ENCODE peak calls at places on chromosomes 6 and 20, in six cellular contexts. One of them, this sample, is unnamed.

GRCh38 chr6:18260448-18261106 is 3.8 kb downstream of the DEK start:
- DNase-seq in K562: no peak
- DNase-seq in GM12878: peak
- DNase-seq in A549: no peak
- DNase-seq in HepG2: peak
- DNase-seq in IMR-90: peak
- DNase-seq in this sample: no peak

GRCh38 chr20:56299362-56299761 is 50.8 kb downstream of the MC3R start:
- DNase-seq in IMR-90: no peak
- DNase-seq in A549: no peak
- DNase-seq in HepG2: no peak
- DNase-seq in K562: peak
- DNase-seq in GM12878: no peak
- DNase-seq in this sample: no peak

GRCh38 chr6:90446164-90446563 is 140.7 kb downstream of the MAP3K7 start:
- DNase-seq in K562: no peak
- DNase-seq in IMR-90: peak
- DNase-seq in HepG2: no peak
- DNase-seq in A549: no peak
- DNase-seq in GM12878: no peak
- DNase-seq in this sample: no peak

GRCh38 chr6:131331146-131331545 is 195.9 kb downstream of the AKAP7 start:
- DNase-seq in K562: no peak
- DNase-seq in HepG2: no peak
- DNase-seq in GM12878: no peak
- DNase-seq in IMR-90: no peak
- DNase-seq in A549: no peak
- DNase-seq in this sample: no peak

GRCh38 chr6:110859335-110859792 is 15.2 kb upstream of the AMD1 start:
- DNase-seq in HepG2: no peak
- DNase-seq in K562: no peak
- DNase-seq in IMR-90: no peak
- DNase-seq in GM12878: no peak
- DNase-seq in A549: no peak
- DNase-seq in this sample: no peak

GRCh38 chr20:56903421-56903820 is 274.3 kb downstream of the TFAP2C start:
- DNase-seq in IMR-90: no peak
- DNase-seq in GM12878: no peak
- DNase-seq in HepG2: no peak
- DNase-seq in A549: no peak
- DNase-seq in K562: no peak
- DNase-seq in this sample: no peak

GRCh38 chr20:48725589-48725991 is 102.2 kb downstream of the PREX1 start:
- DNase-seq in A549: peak
- DNase-seq in IMR-90: peak
- DNase-seq in HepG2: no peak
- DNase-seq in K562: peak
- DNase-seq in GM12878: no peak
- DNase-seq in this sample: no peak

GRCh38 chr20:46293084-46293483 is 15.2 kb downstream of the CDH22 start:
- DNase-seq in GM12878: no peak
- DNase-seq in HepG2: peak
- DNase-seq in A549: peak
- DNase-seq in IMR-90: peak
- DNase-seq in K562: peak
- DNase-seq in this sample: peak

GRCh38 chr6:7391244-7391643 is 1.6 kb downstream of the RIOK1 start:
- DNase-seq in IMR-90: no peak
- DNase-seq in A549: no peak
- DNase-seq in HepG2: no peak
- DNase-seq in K562: no peak
- DNase-seq in GM12878: no peak
- DNase-seq in this sample: no peak

GRCh38 chr6:84779380-84779779 is 15.0 kb upstream of the TBX18 start:
- DNase-seq in HepG2: no peak
- DNase-seq in GM12878: no peak
- DNase-seq in K562: no peak
- DNase-seq in A549: no peak
- DNase-seq in IMR-90: no peak
- DNase-seq in this sample: no peak

GRCh38 chr6:82365011-82365751 is 1.6 kb downstream of the TPBG start:
- DNase-seq in K562: no peak
- DNase-seq in HepG2: no peak
- DNase-seq in IMR-90: peak
- DNase-seq in GM12878: no peak
- DNase-seq in A549: peak
- DNase-seq in this sample: peak

GRCh38 chr20:37406010-37406998 is 60.4 kb downstream of the SRC start:
- DNase-seq in K562: peak
- DNase-seq in GM12878: no peak
- DNase-seq in HepG2: no peak
- DNase-seq in IMR-90: peak
- DNase-seq in A549: peak
- DNase-seq in this sample: peak

GRCh38 chr6:71533939-71534379 is 245.3 kb downstream of the OGFRL1 start:
- DNase-seq in IMR-90: peak
- DNase-seq in GM12878: no peak
- DNase-seq in A549: peak
- DNase-seq in K562: peak
- DNase-seq in HepG2: peak
- DNase-seq in this sample: no peak

GRCh38 chr20:13422637-13423036 is 201.6 kb downstream of the ISM1 start:
- DNase-seq in A549: no peak
- DNase-seq in IMR-90: peak
- DNase-seq in HepG2: peak
- DNase-seq in K562: no peak
- DNase-seq in GM12878: no peak
- DNase-seq in this sample: no peak

GRCh38 chr6:81842254-81842653 is 89.8 kb upstream of the TENT5A start:
- DNase-seq in HepG2: peak
- DNase-seq in A549: no peak
- DNase-seq in GM12878: no peak
- DNase-seq in IMR-90: no peak
- DNase-seq in K562: no peak
- DNase-seq in this sample: no peak

GRCh38 chr6:31113861-31114539 is 600 bp upstream of the PSORS1C1 start:
- DNase-seq in K562: no peak
- DNase-seq in HepG2: no peak
- DNase-seq in GM12878: no peak
- DNase-seq in IMR-90: peak
- DNase-seq in A549: no peak
- DNase-seq in this sample: no peak

DNA sequence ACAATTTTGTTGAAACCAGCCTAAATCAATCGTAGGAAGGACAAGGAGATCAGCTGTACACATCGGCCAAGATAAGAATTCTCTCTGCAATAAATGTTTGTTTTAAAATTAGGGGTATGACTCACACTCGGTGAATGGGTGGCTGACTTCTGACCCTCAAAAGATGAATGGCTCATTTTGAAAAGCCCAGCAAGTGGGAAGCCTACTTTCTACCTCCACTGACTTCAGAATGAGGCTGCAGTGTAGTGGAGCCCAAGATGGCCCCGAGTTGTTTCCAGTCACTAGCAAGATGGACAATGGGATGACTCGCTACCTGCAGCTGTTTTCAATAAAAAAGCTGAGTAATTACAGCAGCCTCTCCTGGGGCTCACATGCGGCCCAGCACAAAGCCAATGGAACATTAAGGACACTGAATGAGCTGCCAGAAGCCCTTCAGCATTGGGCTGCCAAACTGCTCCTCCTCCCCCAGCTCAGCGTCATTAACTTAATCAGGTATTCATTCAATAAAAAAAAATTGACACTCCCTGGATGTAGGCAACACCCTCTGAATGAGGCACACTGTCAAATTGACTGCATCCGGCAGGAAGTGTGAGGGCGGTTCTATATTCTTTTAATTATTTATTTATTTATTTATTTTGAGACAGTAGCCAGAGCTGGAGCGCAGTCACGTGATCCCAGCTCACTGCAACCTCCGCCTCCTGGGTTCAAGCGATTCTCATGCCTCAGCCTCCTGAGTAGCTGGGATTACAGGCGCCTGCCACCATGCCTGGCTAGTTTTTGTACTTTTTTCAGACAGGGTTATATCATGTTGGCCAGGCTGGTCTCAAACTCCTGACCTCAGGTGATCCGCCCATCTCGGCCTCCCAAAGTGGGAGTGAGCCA is 107.3 kb downstream of the GMPR start:
- DNase-seq in HepG2: peak
- DNase-seq in K562: peak
- DNase-seq in A549: peak
- DNase-seq in IMR-90: peak
- DNase-seq in GM12878: no peak
- DNase-seq in this sample: no peak
- TF ChIP-seq BHLHE40 in HepG2: no peak
- TF ChIP-seq BHLHE40 in K562: no peak
- TF ChIP-seq BHLHE40 in A549: no peak
- TF ChIP-seq BHLHE40 in IMR-90: no peak
- TF ChIP-seq BHLHE40 in GM12878: no peak
- TF ChIP-seq BHLHE40 in this sample: no peak

DNA sequence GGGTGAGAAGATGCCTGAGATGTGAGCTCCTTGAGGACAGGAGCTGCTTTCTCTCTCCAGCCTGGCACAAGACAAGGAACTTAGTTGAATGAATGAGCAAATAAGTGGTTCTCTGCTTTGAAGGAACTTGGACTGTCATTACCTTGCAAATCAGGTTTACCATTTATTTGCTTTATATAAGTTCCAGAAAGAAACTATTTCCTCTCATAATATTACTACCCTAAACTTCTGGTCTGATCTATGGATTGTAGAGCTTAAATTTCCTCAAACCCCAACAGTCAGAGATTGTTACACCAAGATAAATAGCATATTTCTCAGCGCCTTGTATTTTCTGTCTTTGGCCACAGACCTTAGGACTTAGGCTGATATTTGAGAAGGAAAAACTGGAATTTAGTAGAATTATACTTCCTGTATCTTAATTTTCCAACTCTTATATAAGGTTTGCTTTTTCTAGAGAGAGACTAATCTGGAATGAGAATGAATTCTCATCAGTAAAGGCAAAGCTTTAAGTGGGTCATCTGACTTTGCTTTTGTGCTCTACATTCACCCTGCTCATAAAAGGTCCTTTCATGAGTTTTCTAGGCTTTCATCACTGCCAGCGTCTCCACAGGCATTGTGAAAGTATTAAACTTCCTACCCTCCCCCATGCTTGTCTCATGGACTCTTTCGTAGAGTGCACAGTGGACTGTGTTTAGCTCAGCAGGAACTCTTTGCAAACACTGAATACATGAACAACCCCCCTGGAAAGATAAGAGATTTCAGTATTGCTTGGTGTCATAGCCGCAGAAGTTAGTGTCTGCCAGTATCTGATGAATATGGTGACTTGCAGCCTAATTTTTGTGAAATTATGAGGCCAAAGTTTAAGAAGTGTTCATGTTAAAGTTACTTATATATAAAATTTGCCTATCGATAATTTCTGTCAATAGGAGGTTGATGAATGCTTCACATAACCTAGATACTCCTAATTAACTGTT is 74.0 kb downstream of the PTPRA start:
- DNase-seq in A549: no peak
- DNase-seq in GM12878: no peak
- DNase-seq in IMR-90: peak
- DNase-seq in HepG2: peak
- DNase-seq in K562: peak
- DNase-seq in this sample: peak
- TF ChIP-seq BHLHE40 in A549: no peak
- TF ChIP-seq BHLHE40 in GM12878: no peak
- TF ChIP-seq BHLHE40 in IMR-90: no peak
- TF ChIP-seq BHLHE40 in HepG2: no peak
- TF ChIP-seq BHLHE40 in K562: no peak
- TF ChIP-seq BHLHE40 in this sample: no peak

GRCh38 chr6:5403076-5403475 is 141.8 kb downstream of the FARS2 start:
- DNase-seq in IMR-90: no peak
- DNase-seq in K562: no peak
- DNase-seq in GM12878: no peak
- DNase-seq in A549: no peak
- DNase-seq in HepG2: no peak
- DNase-seq in this sample: no peak

GRCh38 chr6:5398530-5398929 is 137.2 kb downstream of the FARS2 start:
- DNase-seq in A549: peak
- DNase-seq in GM12878: no peak
- DNase-seq in HepG2: peak
- DNase-seq in K562: peak
- DNase-seq in IMR-90: peak
- DNase-seq in this sample: peak

GRCh38 chr6:5399391-5399790 is 138.1 kb downstream of the FARS2 start:
- DNase-seq in K562: no peak
- DNase-seq in IMR-90: no peak
- DNase-seq in A549: no peak
- DNase-seq in HepG2: no peak
- DNase-seq in GM12878: no peak
- DNase-seq in this sample: no peak

GRCh38 chr6:5401845-5402738 is 140.8 kb downstream of the FARS2 start:
- DNase-seq in K562: no peak
- DNase-seq in GM12878: no peak
- DNase-seq in HepG2: peak
- DNase-seq in IMR-90: peak
- DNase-seq in A549: no peak
- DNase-seq in this sample: no peak

DNA sequence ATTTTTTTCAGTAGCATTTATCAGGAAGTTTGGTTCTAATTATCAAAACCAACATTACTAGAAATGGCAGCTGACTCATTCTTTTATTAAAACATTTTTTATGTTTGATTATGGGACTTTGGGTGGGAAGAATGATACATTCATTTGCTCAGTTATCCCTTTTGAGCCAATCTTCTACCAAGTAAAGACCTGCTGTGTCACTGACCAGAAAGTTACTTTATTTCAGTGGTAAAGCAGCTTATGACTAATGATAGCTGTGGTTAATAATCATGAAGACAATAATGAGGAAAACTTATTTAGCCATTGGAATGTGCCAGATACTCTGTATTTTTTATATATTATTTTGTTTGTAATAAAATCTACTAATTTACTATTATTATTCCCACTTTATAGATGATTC is 142.3 kb downstream of the FARS2 start:
- DNase-seq in HepG2: no peak
- DNase-seq in IMR-90: peak
- DNase-seq in GM12878: no peak
- DNase-seq in A549: no peak
- DNase-seq in K562: no peak
- DNase-seq in this sample: no peak
- TF ChIP-seq BHLHE40 in HepG2: no peak
- TF ChIP-seq BHLHE40 in IMR-90: no peak
- TF ChIP-seq BHLHE40 in GM12878: no peak
- TF ChIP-seq BHLHE40 in A549: no peak
- TF ChIP-seq BHLHE40 in K562: no peak
- TF ChIP-seq BHLHE40 in this sample: no peak

DNA sequence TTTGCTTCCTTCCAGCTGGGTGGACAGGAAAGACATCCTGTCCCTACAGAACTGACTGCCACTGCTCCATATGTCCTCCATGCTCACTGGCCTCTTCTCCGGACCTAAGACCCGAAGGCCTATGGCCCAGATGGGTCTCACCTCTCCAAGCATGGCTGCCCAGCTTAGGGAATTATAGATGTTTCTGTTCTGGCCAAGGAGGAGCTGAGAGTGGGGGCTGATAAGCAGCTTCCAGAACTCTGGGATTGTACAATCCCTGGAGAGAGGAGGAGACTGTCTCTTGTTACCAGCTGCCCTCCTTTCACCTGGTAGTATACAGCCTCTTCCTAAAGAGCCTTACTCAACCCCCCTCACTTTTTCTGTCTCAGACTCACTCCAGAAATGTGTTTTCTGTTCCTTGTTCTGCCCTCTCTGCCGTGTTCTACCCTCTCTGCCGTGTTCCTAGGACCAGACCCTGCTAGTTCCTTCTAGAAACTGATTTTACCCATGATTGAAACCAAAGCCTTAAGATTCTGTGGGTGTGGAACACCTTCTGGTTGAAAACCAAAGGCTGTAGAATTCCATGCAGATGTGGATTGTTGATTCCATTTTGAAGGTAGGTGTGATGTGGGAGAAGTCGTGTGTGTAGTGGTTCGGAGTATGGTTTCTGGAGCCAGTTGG is 28.7 kb downstream of the ANKS1A start:
- DNase-seq in IMR-90: no peak
- DNase-seq in HepG2: no peak
- DNase-seq in K562: no peak
- DNase-seq in GM12878: no peak
- DNase-seq in A549: no peak
- DNase-seq in this sample: no peak
- TF ChIP-seq BHLHE40 in IMR-90: no peak
- TF ChIP-seq BHLHE40 in HepG2: no peak
- TF ChIP-seq BHLHE40 in K562: no peak
- TF ChIP-seq BHLHE40 in GM12878: no peak
- TF ChIP-seq BHLHE40 in A549: no peak
- TF ChIP-seq BHLHE40 in this sample: no peak

This sample was measured in HEK293T.